ENCODE peak calls at places on chromosomes 3 and 15, in eight cellular contexts. One of them, this sample, is unnamed.
A peak's percentile ranks its signal among the peaks of the same experiment; 100 is the strongest.

GRCh38 chr3:5053021-5053831 is 68.9 kb upstream of the ARL8B start:
- DNase-seq in GM06990: no peak
- DNase-seq in pancreas: no peak
- DNase-seq in AG04450: no peak
- DNase-seq in HFF-Myc: no peak
- DNase-seq in tibial artery: no peak
- DNase-seq in right lobe of liver: peak; percentile 35
- DNase-seq in natural killer cell: no peak
- DNase-seq in this sample: peak; percentile 82

GRCh38 chr15:44532689-44533088 is 4.3 kb upstream of the EIF3J start:
- DNase-seq in GM06990: no peak
- DNase-seq in pancreas: no peak
- DNase-seq in AG04450: no peak
- DNase-seq in HFF-Myc: no peak
- DNase-seq in tibial artery: no peak
- DNase-seq in right lobe of liver: no peak
- DNase-seq in natural killer cell: no peak
- DNase-seq in this sample: no peak

GRCh38 chr3:132595036-132595435 is 2.0 kb upstream of the ACKR4 start:
- DNase-seq in GM06990: no peak
- DNase-seq in pancreas: no peak
- DNase-seq in AG04450: no peak
- DNase-seq in HFF-Myc: no peak
- DNase-seq in tibial artery: no peak
- DNase-seq in right lobe of liver: no peak
- DNase-seq in natural killer cell: no peak
- DNase-seq in this sample: no peak

GRCh38 chr3:141920701-141921100 is 44.3 kb downstream of the ATP1B3 start:
- DNase-seq in GM06990: no peak
- DNase-seq in pancreas: no peak
- DNase-seq in AG04450: no peak
- DNase-seq in HFF-Myc: no peak
- DNase-seq in tibial artery: no peak
- DNase-seq in right lobe of liver: no peak
- DNase-seq in natural killer cell: no peak
- DNase-seq in this sample: peak; percentile 42

GRCh38 chr3:36443042-36443686 is 62.9 kb downstream of the STAC start:
- DNase-seq in GM06990: no peak
- DNase-seq in pancreas: peak; percentile 23
- DNase-seq in AG04450: no peak
- DNase-seq in HFF-Myc: no peak
- DNase-seq in tibial artery: no peak
- DNase-seq in right lobe of liver: no peak
- DNase-seq in natural killer cell: no peak
- DNase-seq in this sample: no peak

GRCh38 chr3:142007710-142008399 is 131.4 kb downstream of the ATP1B3 start:
- DNase-seq in GM06990: no peak
- DNase-seq in pancreas: no peak
- DNase-seq in AG04450: no peak
- DNase-seq in HFF-Myc: no peak
- DNase-seq in tibial artery: no peak
- DNase-seq in right lobe of liver: no peak
- DNase-seq in natural killer cell: no peak
- DNase-seq in this sample: no peak

GRCh38 chr3:34009480-34009844 is 211.0 kb downstream of the PDCD6IP start:
- DNase-seq in GM06990: no peak
- DNase-seq in pancreas: no peak
- DNase-seq in AG04450: no peak
- DNase-seq in HFF-Myc: no peak
- DNase-seq in tibial artery: no peak
- DNase-seq in right lobe of liver: no peak
- DNase-seq in natural killer cell: no peak
- DNase-seq in this sample: no peak

GRCh38 chr3:64668582-64669510 is 19.0 kb downstream of the ADAMTS9 start:
- DNase-seq in GM06990: no peak
- DNase-seq in pancreas: no peak
- DNase-seq in AG04450: no peak
- DNase-seq in HFF-Myc: no peak
- DNase-seq in tibial artery: no peak
- DNase-seq in right lobe of liver: no peak
- DNase-seq in natural killer cell: no peak
- DNase-seq in this sample: no peak

GRCh38 chr3:86993704-86994103 is 2.8 kb upstream of the VGLL3 start:
- DNase-seq in GM06990: no peak
- DNase-seq in pancreas: no peak
- DNase-seq in AG04450: no peak
- DNase-seq in HFF-Myc: no peak
- DNase-seq in tibial artery: no peak
- DNase-seq in right lobe of liver: no peak
- DNase-seq in natural killer cell: no peak
- DNase-seq in this sample: no peak

GRCh38 chr15:85760049-85760448 is 34.7 kb downstream of the KLHL25 start:
- DNase-seq in GM06990: no peak
- DNase-seq in pancreas: peak; percentile 51
- DNase-seq in AG04450: no peak
- DNase-seq in HFF-Myc: no peak
- DNase-seq in tibial artery: no peak
- DNase-seq in right lobe of liver: no peak
- DNase-seq in natural killer cell: no peak
- DNase-seq in this sample: no peak

GRCh38 chr3:133237380-133237779 is 162.5 kb upstream of the BFSP2 start:
- DNase-seq in GM06990: no peak
- DNase-seq in pancreas: no peak
- DNase-seq in AG04450: no peak
- DNase-seq in HFF-Myc: no peak
- DNase-seq in tibial artery: no peak
- DNase-seq in right lobe of liver: no peak
- DNase-seq in natural killer cell: no peak
- DNase-seq in this sample: no peak

GRCh38 chr3:185153170-185153733 is 392 bp upstream of the C3orf70 start:
- DNase-seq in GM06990: no peak
- DNase-seq in pancreas: peak; percentile 65
- DNase-seq in AG04450: no peak
- DNase-seq in HFF-Myc: no peak
- DNase-seq in tibial artery: peak; percentile 29
- DNase-seq in right lobe of liver: no peak
- DNase-seq in natural killer cell: no peak
- DNase-seq in this sample: no peak

DNA sequence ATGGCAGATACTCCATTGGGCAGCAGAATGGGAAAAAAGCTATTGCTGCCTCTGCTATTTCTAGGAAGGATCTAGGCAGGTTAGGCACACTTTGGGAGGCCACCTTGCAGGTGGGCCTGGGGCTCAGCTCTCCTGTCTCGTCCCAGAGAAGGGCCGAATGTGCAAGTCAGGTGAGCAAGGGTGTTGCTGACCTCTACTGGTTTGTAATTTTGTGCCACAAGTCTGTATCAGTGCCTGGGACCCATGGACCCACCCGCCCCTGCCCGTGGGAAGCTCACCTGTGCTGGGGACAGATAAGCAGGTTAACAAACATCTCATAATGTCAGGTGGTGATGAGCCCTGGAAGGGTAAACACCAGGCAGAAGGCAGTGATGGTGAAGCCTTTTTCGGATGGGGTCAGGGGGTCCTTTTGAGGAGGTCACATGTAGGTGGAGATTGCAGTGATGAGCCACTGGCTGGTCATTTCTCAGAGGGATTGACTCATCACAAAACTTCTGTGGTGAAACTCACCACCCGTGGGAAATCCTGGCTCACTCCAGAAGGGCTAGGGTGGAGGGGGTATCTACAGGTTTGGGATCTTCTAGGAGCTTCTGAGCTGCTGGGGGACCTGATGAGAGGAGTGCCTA is 161.3 kb downstream of the KLF13 start:
- DNase-seq in GM06990: peak; percentile 44
- DNase-seq in pancreas: no peak
- DNase-seq in AG04450: no peak
- DNase-seq in HFF-Myc: no peak
- DNase-seq in tibial artery: no peak
- DNase-seq in right lobe of liver: no peak
- DNase-seq in natural killer cell: no peak
- DNase-seq in this sample: peak; percentile 86
- TF ChIP-seq CTCF in GM06990: peak; percentile 46
- TF ChIP-seq CTCF in pancreas: no peak
- TF ChIP-seq CTCF in AG04450: peak; percentile 2
- TF ChIP-seq CTCF in HFF-Myc: peak; percentile 3
- TF ChIP-seq CTCF in tibial artery: no peak
- TF ChIP-seq CTCF in right lobe of liver: no peak
- TF ChIP-seq CTCF in natural killer cell: no peak
- TF ChIP-seq CTCF in this sample: no peak

DNA sequence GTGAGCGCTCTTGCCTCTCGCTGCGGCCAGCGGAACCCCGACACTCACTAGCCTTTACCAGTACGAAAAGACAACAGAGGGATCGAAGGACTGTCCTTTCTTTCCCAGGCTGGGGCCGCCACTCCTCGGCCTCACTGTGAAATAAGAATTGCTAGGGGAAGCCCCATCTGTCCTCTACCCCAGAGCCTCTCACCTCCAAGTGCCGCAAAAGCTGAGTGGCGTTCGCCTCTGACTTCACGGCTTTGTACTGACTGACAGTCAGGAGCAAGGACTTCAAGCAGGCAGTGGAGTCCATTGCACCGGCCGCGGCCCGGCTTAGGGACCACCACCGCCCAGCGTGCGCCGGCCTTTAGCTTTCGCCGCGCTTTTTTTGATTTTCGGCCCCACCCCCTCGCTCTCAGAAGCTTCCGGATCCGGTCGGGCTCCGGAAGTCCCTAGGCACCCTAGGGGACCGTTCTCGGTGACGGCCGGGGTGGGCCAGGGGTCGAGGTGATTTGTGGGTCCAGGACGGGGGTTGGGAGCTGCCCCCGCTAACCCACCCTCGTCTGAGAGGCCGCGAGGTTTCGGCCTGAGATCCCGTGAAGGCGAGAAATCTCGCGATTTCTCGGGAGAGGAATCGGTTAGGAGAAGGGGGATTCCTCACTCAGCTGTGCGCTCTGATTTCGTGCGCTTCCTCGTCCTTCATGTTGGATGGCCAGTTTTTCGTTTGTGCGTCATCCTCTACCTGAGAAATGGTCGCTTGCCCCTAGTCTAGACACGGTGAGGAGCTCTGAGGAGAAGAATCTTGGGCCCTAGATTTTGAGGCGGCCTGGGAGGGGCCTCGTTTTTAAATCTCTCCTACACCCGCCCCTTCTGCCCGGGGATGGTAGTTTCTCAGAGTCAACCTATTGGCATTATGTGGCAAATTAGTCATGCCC is at the start of the genes CIP2A and DZIP3:
- DNase-seq in GM06990: peak; percentile 95
- DNase-seq in pancreas: peak; percentile 88
- DNase-seq in AG04450: peak; percentile 87
- DNase-seq in HFF-Myc: peak; percentile 72
- DNase-seq in tibial artery: peak; percentile 78
- DNase-seq in right lobe of liver: peak; percentile 84
- DNase-seq in natural killer cell: peak; percentile 84
- DNase-seq in this sample: peak; percentile 94
- TF ChIP-seq CTCF in GM06990: no peak
- TF ChIP-seq CTCF in pancreas: no peak
- TF ChIP-seq CTCF in AG04450: no peak
- TF ChIP-seq CTCF in HFF-Myc: no peak
- TF ChIP-seq CTCF in tibial artery: no peak
- TF ChIP-seq CTCF in right lobe of liver: no peak
- TF ChIP-seq CTCF in natural killer cell: no peak
- TF ChIP-seq CTCF in this sample: no peak

GRCh38 chr3:153753035-153753434 is 368.2 kb upstream of the ARHGEF26 start:
- DNase-seq in GM06990: no peak
- DNase-seq in pancreas: no peak
- DNase-seq in AG04450: no peak
- DNase-seq in HFF-Myc: no peak
- DNase-seq in tibial artery: no peak
- DNase-seq in right lobe of liver: no peak
- DNase-seq in natural killer cell: no peak
- DNase-seq in this sample: no peak

GRCh38 chr3:153762411-153763235 is 358.6 kb upstream of the ARHGEF26 start:
- DNase-seq in GM06990: no peak
- DNase-seq in pancreas: no peak
- DNase-seq in AG04450: no peak
- DNase-seq in HFF-Myc: no peak
- DNase-seq in tibial artery: no peak
- DNase-seq in right lobe of liver: no peak
- DNase-seq in natural killer cell: no peak
- DNase-seq in this sample: no peak

GRCh38 chr3:153756816-153757215 is 364.4 kb upstream of the ARHGEF26 start:
- DNase-seq in GM06990: no peak
- DNase-seq in pancreas: no peak
- DNase-seq in AG04450: no peak
- DNase-seq in HFF-Myc: no peak
- DNase-seq in tibial artery: no peak
- DNase-seq in right lobe of liver: no peak
- DNase-seq in natural killer cell: no peak
- DNase-seq in this sample: no peak

GRCh38 chr3:153760952-153761351 is 360.2 kb upstream of the ARHGEF26 start:
- DNase-seq in GM06990: no peak
- DNase-seq in pancreas: no peak
- DNase-seq in AG04450: no peak
- DNase-seq in HFF-Myc: no peak
- DNase-seq in tibial artery: no peak
- DNase-seq in right lobe of liver: no peak
- DNase-seq in natural killer cell: no peak
- DNase-seq in this sample: no peak

GRCh38 chr3:153757839-153758238 is 363.4 kb upstream of the ARHGEF26 start:
- DNase-seq in GM06990: no peak
- DNase-seq in pancreas: no peak
- DNase-seq in AG04450: no peak
- DNase-seq in HFF-Myc: no peak
- DNase-seq in tibial artery: no peak
- DNase-seq in right lobe of liver: no peak
- DNase-seq in natural killer cell: no peak
- DNase-seq in this sample: no peak
- TF ChIP-seq CTCF in GM06990: no peak
- TF ChIP-seq CTCF in pancreas: no peak
- TF ChIP-seq CTCF in AG04450: no peak
- TF ChIP-seq CTCF in HFF-Myc: no peak
- TF ChIP-seq CTCF in tibial artery: no peak
- TF ChIP-seq CTCF in right lobe of liver: no peak
- TF ChIP-seq CTCF in natural killer cell: no peak
- TF ChIP-seq CTCF in this sample: no peak

DNA sequence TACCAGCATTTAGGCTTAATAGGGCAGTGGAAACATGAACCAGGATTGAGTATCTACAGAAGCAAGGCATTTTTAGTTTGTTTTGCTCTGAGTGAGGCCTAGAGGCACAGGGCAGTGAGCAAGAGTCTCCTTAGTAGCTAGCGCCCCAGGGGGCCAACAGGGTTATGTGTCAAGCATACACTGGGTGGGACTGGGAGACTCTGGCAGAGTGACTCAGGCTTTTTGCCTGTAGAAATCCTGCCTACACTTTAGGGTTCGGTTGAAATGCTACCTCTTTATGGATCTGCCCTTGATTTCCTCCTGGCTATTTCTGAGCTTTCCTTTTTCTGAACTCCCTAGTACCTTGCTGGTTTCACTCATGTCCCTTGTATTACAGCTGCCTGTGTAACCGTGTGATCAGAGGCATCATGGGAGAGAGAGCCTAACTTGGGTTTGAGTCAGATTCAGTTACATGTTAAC is 72.2 kb downstream of the TOP2B start:
- DNase-seq in GM06990: no peak
- DNase-seq in pancreas: no peak
- DNase-seq in AG04450: no peak
- DNase-seq in HFF-Myc: no peak
- DNase-seq in tibial artery: peak; percentile 71
- DNase-seq in right lobe of liver: no peak
- DNase-seq in natural killer cell: no peak
- DNase-seq in this sample: no peak
- TF ChIP-seq CTCF in GM06990: no peak
- TF ChIP-seq CTCF in pancreas: no peak
- TF ChIP-seq CTCF in AG04450: peak; percentile 38
- TF ChIP-seq CTCF in HFF-Myc: peak; percentile 25
- TF ChIP-seq CTCF in tibial artery: peak; percentile 44
- TF ChIP-seq CTCF in right lobe of liver: no peak
- TF ChIP-seq CTCF in natural killer cell: no peak
- TF ChIP-seq CTCF in this sample: no peak

This sample was measured in lower leg skin.